ENCODE peak calls at places on chromosomes 11 and 22, in ten cellular contexts. T, W, I, Z, O, N, S, C, X and J are unnamed samples.

GRCh38 chr22:39205344-39206021 is 39.3 kb downstream of the PDGFB start:
- DNase-seq in N (no peak), W (peak), X (peak), T (peak), O (no peak), I (peak), S (no peak), C (peak), Z (no peak), J (peak)

GRCh38 chr22:40022536-40023225 is 27.9 kb downstream of the FAM83F start:
- DNase-seq in T (no peak), I (no peak), O (no peak), W (no peak), N (no peak), C (peak), X (no peak), S (no peak), Z (no peak), J (no peak)

GRCh38 chr11:33802414-33802950 is 28.2 kb upstream of the FBXO3 start:
- DNase-seq in I (peak), O (peak), Z (peak), N (no peak), T (peak), W (peak), X (peak), S (peak), C (peak), J (peak)

GRCh38 chr22:19879248-19879575 is 24.5 kb upstream of the GNB1L start:
- DNase-seq in W (peak), Z (peak), I (no peak), S (no peak), X (no peak), T (no peak), C (peak), N (no peak), O (no peak), J (no peak)

GRCh38 chr11:118437736-118438125 is 1.4 kb downstream of the KMT2A start:
- DNase-seq in C (no peak), I (no peak), N (peak), S (no peak), T (peak), X (peak), O (no peak), Z (peak), W (peak), J (peak)

GRCh38 chr11:47282462-47282861 is 12.5 kb downstream of the MADD start:
- DNase-seq in X (no peak), S (no peak), W (no peak), C (no peak), N (no peak), Z (no peak), O (no peak), I (no peak), T (no peak), J (no peak)

GRCh38 chr11:121465709-121466062 is 12.9 kb upstream of the SORL1-AS1 start:
- DNase-seq in S (no peak), W (no peak), I (no peak), Z (no peak), T (no peak), N (no peak), C (no peak), X (no peak), O (no peak), J (no peak)

GRCh38 chr22:23889620-23890019 is 4.6 kb upstream of the MIF start:
- DNase-seq in N (no peak), O (no peak), X (no peak), T (no peak), S (no peak), I (no peak), C (no peak), Z (no peak), W (no peak), J (no peak)

GRCh38 chr22:44941176-44941575 is 68.6 kb downstream of the PHF21B start:
- DNase-seq in Z (no peak), I (no peak), X (peak), T (no peak), W (no peak), N (no peak), C (no peak), S (no peak), O (no peak), J (no peak)

GRCh38 chr11:76269247-76269646 is 62.9 kb upstream of the WNT11 start:
- DNase-seq in Z (peak), I (no peak), T (no peak), S (no peak), O (no peak), W (peak), X (no peak), C (peak), N (no peak), J (no peak)

GRCh38 chr11:43278302-43278956 is 33.4 kb upstream of the API5 start:
- DNase-seq in I (peak), S (no peak), T (peak), Z (no peak), N (no peak), C (no peak), W (no peak), X (peak), O (no peak), J (no peak)

GRCh38 chr11:18168372-18168771 is 4.3 kb upstream of the MRGPRX4 start:
- DNase-seq in C (no peak), W (no peak), O (no peak), X (no peak), S (no peak), N (no peak), I (no peak), Z (no peak), T (no peak), J (no peak)

GRCh38 chr11:5605849-5606248 is 9.4 kb downstream of the TRIM6 start:
- DNase-seq in S (no peak), I (peak), Z (no peak), X (no peak), T (peak), C (no peak), N (no peak), O (no peak), W (peak), J (peak)

GRCh38 chr11:116226731-116227130 is 546.1 kb downstream of the BUD13 start:
- DNase-seq in O (no peak), X (peak), S (no peak), W (no peak), C (no peak), N (no peak), Z (no peak), I (no peak), T (no peak), J (no peak)

GRCh38 chr11:27229511-27230174 is 133.4 kb downstream of the CCDC34 start:
- DNase-seq in W (no peak), X (no peak), N (no peak), C (no peak), T (no peak), S (no peak), Z (no peak), O (no peak), I (no peak), J (peak)

GRCh38 chr11:68141247-68142027 is 20.2 kb upstream of the CHKA start:
- DNase-seq in S (no peak), Z (no peak), X (no peak), O (no peak), C (peak), W (peak), I (no peak), T (no peak), N (no peak), J (no peak)
- H3K4me3 ChIP-seq in S (no peak), Z (no peak), X (no peak), O (no peak), C (no peak), W (no peak), I (no peak), T (no peak), N (no peak), J (no peak)

GRCh38 chr11:68374531-68374930 is 62.1 kb downstream of the LRP5 start:
- DNase-seq in Z (no peak), C (no peak), N (no peak), W (no peak), X (no peak), S (no peak), T (no peak), O (no peak), I (peak), J (no peak)
- H3K4me3 ChIP-seq in Z (no peak), C (no peak), N (no peak), W (peak), X (no peak), S (no peak), T (no peak), O (no peak), I (no peak), J (no peak)

GRCh38 chr11:44727373-44728084 is 767 bp downstream of the TSPAN18 start:
- DNase-seq in X (peak), Z (peak), I (peak), S (no peak), T (peak), C (peak), O (peak), N (peak), W (peak), J (peak)

GRCh38 chr11:44729065-44729464 is 2.3 kb downstream of the TSPAN18 start:
- DNase-seq in O (no peak), X (peak), N (no peak), Z (no peak), T (no peak), I (no peak), S (no peak), W (no peak), C (no peak), J (no peak)

GRCh38 chr11:44728491-44728910 is 1.7 kb downstream of the TSPAN18 start:
- DNase-seq in Z (no peak), N (no peak), C (no peak), T (no peak), X (peak), S (no peak), W (peak), I (no peak), O (no peak), J (no peak)

GRCh38 chr11:44727114-44727372 is 281 bp downstream of the TSPAN18 start:
- DNase-seq in N (no peak), X (peak), T (no peak), W (no peak), C (no peak), Z (no peak), S (no peak), I (no peak), O (no peak), J (no peak)

GRCh38 chr11:44728085-44728410 is 1.3 kb downstream of the TSPAN18 start:
- DNase-seq in C (no peak), S (no peak), Z (no peak), O (no peak), X (no peak), N (no peak), W (no peak), I (no peak), T (no peak), J (no peak)
- H3K4me3 ChIP-seq in C (no peak), S (no peak), Z (peak), O (peak), X (no peak), N (no peak), W (peak), I (peak), T (no peak), J (peak)

GRCh38 chr22:46006379-46007002 is 29.5 kb upstream of the WNT7B start:
- DNase-seq in C (peak), W (peak), X (peak), O (no peak), I (peak), Z (peak), T (peak), S (peak), N (peak), J (peak)

GRCh38 chr22:46007003-46007847 is 30.3 kb upstream of the WNT7B start:
- DNase-seq in N (peak), S (no peak), C (peak), W (peak), O (no peak), T (peak), Z (peak), I (peak), X (no peak), J (peak)

GRCh38 chr22:46008836-46009596 is 32.1 kb upstream of the WNT7B start:
- DNase-seq in N (no peak), T (no peak), Z (peak), C (peak), I (no peak), X (no peak), S (no peak), O (no peak), W (no peak), J (no peak)

GRCh38 chr22:46008291-46008690 is 31.3 kb upstream of the WNT7B start:
- DNase-seq in O (no peak), I (no peak), Z (peak), X (no peak), S (no peak), W (no peak), N (no peak), T (no peak), C (no peak), J (peak)

DNA sequence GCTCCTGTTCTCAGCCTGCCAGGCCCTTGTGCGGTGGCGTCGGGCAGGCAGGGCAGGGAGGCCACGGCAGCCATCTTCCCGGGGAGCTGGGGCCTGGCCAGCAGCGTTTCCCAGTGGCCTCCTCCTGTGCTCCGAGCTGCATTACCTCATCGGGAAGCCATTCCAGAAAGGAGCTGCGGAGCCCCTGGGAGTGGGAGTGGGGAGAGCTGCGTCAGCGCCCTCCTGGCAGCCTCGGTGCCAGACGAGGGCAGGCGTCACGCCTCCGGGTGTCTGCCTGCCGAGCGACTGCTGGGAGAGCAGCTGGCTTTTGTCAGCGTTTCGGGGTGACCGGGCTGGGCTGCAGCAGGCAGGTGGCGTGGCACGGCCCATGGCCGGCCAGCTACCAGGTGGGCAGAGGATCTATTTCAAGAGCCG is 30.9 kb upstream of the WNT7B start:
- DNase-seq in T (peak), W (peak), N (peak), X (peak), Z (no peak), O (no peak), I (peak), S (peak), C (peak), J (peak)
- H3K4me3 ChIP-seq in T (no peak), W (no peak), N (no peak), X (no peak), Z (no peak), O (no peak), I (no peak), S (peak), C (no peak), J (peak)